ENCODE peak calls at places on chromosomes 13 and 19, in six cellular contexts. F, E, N, J, Q and Z are unnamed samples.

GRCh38 chr13:111666377-111666776 is 345.9 kb downstream of the TEX29 start:
- DNase-seq in F (no peak), E (no peak), N (no peak), J (no peak), Q (no peak), Z (peak; percentile 0)

GRCh38 chr13:101331731-101332130 is 84.6 kb downstream of the NALCN start:
- DNase-seq in F (no peak), E (no peak), N (no peak), J (no peak), Q (no peak), Z (no peak)

GRCh38 chr19:22491746-22492145 is 69.6 kb upstream of the ZNF98 start:
- DNase-seq in F (no peak), E (no peak), N (no peak), J (no peak), Q (no peak), Z (no peak)

GRCh38 chr19:3586124-3586626 is 897 bp downstream of the GIPC3 start:
- DNase-seq in F (no peak), E (peak; percentile 89), N (peak; percentile 62), J (no peak), Q (no peak), Z (no peak)

GRCh38 chr19:18293642-18294466 is 12.4 kb upstream of the JUND start:
- DNase-seq in F (no peak), E (no peak), N (no peak), J (no peak), Q (no peak), Z (no peak)

GRCh38 chr19:2731181-2732117 is 8.4 kb downstream of the SLC39A3 start:
- DNase-seq in F (no peak), E (peak; percentile 34), N (no peak), J (no peak), Q (no peak), Z (no peak)

GRCh38 chr19:35291259-35291658 is 702 bp upstream of the MAG start:
- DNase-seq in F (no peak), E (no peak), N (no peak), J (no peak), Q (no peak), Z (no peak)

GRCh38 chr19:8641908-8642547 is 11.6 kb downstream of the NFILZ start:
- DNase-seq in F (peak; percentile 39), E (peak; percentile 44), N (peak; percentile 47), J (no peak), Q (peak; percentile 71), Z (no peak)

GRCh38 chr13:45231722-45232121 is 30.9 kb upstream of the KCTD4 start:
- DNase-seq in F (no peak), E (peak; percentile 11), N (no peak), J (no peak), Q (no peak), Z (no peak)

GRCh38 chr13:40527914-40528313 is 138.5 kb downstream of the FOXO1 start:
- DNase-seq in F (no peak), E (no peak), N (no peak), J (no peak), Q (no peak), Z (no peak)

GRCh38 chr13:112849500-112849899 is 119.5 kb upstream of the MCF2L start:
- DNase-seq in F (no peak), E (peak; percentile 49), N (no peak), J (no peak), Q (peak; percentile 26), Z (no peak)

GRCh38 chr19:46471116-46471733 is at the start of gene PNMA8A:
- DNase-seq in F (no peak), E (peak; percentile 97), N (peak; percentile 88), J (peak; percentile 74), Q (no peak), Z (no peak)

GRCh38 chr13:41514853-41515395 is 57.6 kb downstream of the RGCC start:
- DNase-seq in F (no peak), E (no peak), N (no peak), J (no peak), Q (no peak), Z (no peak)

DNA sequence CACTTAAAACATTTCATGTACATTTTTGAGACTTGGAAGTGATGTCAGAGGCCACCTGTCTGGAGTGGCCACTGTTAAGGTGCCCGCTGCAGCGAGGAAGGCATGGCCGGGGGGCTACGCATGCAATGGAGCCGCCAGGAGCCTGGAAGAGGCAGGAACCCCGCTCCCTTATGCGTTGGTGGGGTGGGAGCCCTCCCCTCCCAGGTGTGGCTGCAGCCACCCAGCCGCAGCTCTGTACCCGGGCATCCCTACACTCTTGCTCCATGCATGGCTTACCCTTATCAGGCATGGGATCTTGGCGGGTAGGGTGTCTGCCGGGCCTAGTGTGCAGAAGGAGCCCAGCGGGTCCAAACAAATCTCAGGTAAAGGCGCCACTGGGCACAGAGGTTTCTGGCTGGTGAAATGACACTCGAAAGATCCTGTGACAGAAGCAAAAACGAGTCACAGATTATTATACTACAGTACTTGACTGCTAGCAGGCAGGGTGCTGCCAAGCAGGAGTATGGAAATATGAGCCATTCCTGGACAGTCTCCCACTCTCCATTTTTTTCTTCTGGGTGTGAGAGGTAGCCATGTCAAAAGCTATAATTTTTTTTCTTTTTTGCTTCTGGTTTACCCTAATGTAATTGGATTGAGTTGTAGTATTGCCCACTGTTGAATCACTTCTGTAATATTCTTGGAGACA is 1606.4 kb upstream of the MIR17HG start:
- DNase-seq in F (no peak), E (no peak), N (no peak), J (no peak), Q (no peak), Z (no peak)
- TF ChIP-seq GABPA in F (no peak), E (no peak), N (no peak), J (no peak), Q (no peak), Z (no peak)

GRCh38 chr13:64529874-64530485 is 2700.2 kb downstream of the PCDH9 start:
- DNase-seq in F (no peak), E (peak; percentile 14), N (peak; percentile 8), J (peak; percentile 17), Q (peak; percentile 9), Z (no peak)
- TF ChIP-seq GABPA in F (no peak), E (no peak), N (no peak), J (no peak), Q (no peak), Z (no peak)

DNA sequence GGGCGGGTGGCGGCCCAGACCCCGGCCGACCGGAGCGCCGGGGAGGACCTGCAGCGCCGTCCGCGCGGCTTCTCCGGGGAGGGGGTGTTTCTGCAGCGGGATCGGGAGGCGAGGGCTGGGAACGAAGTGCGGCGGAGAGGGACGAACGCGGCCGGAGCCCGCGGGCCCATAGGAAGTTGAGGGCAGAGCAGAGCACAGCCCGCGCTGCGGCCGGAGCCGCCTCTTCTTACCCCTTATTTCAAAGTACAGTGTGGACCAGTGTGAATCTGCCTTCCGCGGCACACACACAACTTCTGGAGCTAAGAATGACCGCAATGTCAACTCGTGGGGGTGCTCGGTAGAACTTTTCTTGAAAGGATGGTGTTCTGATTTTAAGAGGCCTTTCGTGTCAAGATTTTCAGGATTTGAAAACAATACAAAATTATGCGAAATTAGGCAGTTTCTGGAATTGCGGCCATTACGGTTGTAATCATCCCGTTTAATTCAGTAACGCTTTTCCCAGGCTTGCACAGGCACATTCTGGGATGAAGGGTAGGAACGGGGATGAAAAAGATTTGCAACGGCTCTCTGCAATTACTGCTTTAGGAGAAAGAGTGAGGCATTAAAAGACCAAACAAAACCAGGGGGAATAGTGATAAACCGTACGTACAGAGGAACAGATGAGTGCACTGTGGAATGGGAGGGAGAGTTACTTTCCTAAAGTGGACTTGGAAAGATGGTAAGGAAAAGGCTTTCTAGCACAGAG is 845 bp downstream of the TDRD3 start:
- DNase-seq in F (no peak), E (peak; percentile 26), N (peak; percentile 50), J (no peak), Q (peak; percentile 35), Z (no peak)
- TF ChIP-seq GABPA in F (no peak), E (peak; percentile 8), N (no peak), J (no peak), Q (no peak), Z (no peak)

DNA sequence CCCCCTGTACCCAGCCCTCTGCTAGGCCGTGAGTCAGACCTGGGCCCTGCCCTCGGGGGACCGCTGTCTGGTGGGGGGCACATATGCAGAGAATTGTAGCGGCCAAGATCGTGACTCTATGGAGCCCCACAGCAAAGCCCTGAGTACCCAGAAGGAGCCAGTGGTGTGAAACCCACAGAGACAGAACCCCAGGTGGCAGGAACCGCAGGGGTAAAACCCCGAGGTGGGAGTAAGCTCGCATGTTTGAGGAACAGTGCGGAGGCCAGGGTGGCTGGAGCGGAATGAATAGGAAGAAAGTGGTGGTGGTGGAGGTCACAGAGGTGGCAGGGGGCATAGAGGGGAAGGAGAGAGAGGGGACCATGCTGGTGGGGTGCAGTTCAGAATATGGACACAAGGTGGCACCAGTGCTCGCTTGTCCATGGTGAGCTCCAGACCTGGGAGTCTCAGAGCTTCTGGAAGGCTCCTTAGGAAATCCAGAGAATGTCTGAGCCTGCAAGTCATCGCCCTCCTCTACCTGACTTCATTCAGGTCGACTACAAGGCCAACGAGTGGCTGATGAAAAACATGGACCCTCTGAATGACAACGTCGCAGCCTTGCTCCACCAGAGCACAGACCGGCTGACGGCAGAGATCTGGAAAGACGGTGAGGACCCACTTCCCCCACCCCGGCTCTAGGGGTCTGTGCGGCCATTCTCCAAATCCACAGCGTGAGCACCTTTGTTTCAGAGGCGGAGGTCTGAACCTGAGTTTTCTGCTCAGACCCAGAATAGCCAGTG is 48.9 kb downstream of the MYH14 start:
- DNase-seq in F (peak; percentile 10), E (peak; percentile 65), N (peak; percentile 56), J (no peak), Q (no peak), Z (no peak)
- TF ChIP-seq GABPA in F (no peak), E (no peak), N (no peak), J (no peak), Q (no peak), Z (no peak)

DNA sequence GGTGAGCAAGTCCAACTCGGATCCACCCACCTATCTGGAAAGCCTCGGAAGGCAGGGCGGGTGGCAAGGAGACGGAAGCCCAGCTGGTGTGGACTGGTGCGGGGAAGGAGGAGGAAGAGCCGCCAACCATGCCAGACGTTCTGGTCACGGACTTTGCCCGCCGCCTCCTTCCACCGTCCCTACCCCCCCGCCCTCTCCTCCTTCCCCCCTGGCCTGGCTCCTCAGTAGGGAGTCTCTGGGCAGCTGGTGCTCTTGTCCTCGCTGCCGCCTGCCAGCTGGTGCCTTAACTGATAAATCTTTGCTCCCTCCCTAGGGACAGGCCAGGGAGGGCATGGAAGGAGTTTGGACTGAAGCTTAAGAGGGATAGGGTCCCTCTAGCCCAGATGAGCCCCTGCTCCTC is 4.8 kb downstream of the SYNGR4 start:
- DNase-seq in F (no peak), E (no peak), N (no peak), J (no peak), Q (no peak), Z (no peak)
- TF ChIP-seq GABPA in F (no peak), E (no peak), N (no peak), J (no peak), Q (no peak), Z (no peak)

GRCh38 chr13:75076476-75076875 is 405.5 kb downstream of the TBC1D4 start:
- DNase-seq in F (no peak), E (no peak), N (no peak), J (no peak), Q (no peak), Z (no peak)

GRCh38 chr13:75073791-75074190 is 408.2 kb downstream of the TBC1D4 start:
- DNase-seq in F (no peak), E (no peak), N (no peak), J (no peak), Q (no peak), Z (no peak)

GRCh38 chr13:75072368-75072767 is 409.6 kb downstream of the TBC1D4 start:
- DNase-seq in F (no peak), E (no peak), N (no peak), J (no peak), Q (no peak), Z (no peak)
- TF ChIP-seq GABPA in F (no peak), E (no peak), N (no peak), J (no peak), Q (no peak), Z (no peak)